ENCODE peak calls at places on chromosomes 12 and 14, in eight cellular contexts. One of them, this sample, is unnamed.

GRCh38 chr12:129550353-129550752 is 353.5 kb downstream of the TMEM132D start:
- DNase-seq in T1000: no peak
- DNase-seq in MG63: no peak
- DNase-seq in AG20443: no peak
- DNase-seq in stomach: peak
- DNase-seq in NCI-H1417 treated with DMSO at 0.1 percent for 48 hours: peak
- DNase-seq in stimulated activated CD8-positive, alpha-beta memory T cell treated with anti-CD3 and anti-CD28 coated beads, Interleukin-7, amount 100 ng/mL, for 24 hours: no peak
- DNase-seq in GM12891: no peak
- DNase-seq in this sample: no peak

GRCh38 chr14:103746706-103747105 is 31.1 kb downstream of the ZFYVE21 start:
- DNase-seq in T1000: no peak
- DNase-seq in MG63: peak
- DNase-seq in AG20443: peak
- DNase-seq in stomach: no peak
- DNase-seq in NCI-H1417 treated with DMSO at 0.1 percent for 48 hours: no peak
- DNase-seq in stimulated activated CD8-positive, alpha-beta memory T cell treated with anti-CD3 and anti-CD28 coated beads, Interleukin-7, amount 100 ng/mL, for 24 hours: no peak
- DNase-seq in GM12891: no peak
- DNase-seq in this sample: no peak

GRCh38 chr14:75437201-75438143 is 9.7 kb downstream of the JDP2 start:
- DNase-seq in T1000: no peak
- DNase-seq in MG63: no peak
- DNase-seq in AG20443: no peak
- DNase-seq in stomach: no peak
- DNase-seq in NCI-H1417 treated with DMSO at 0.1 percent for 48 hours: no peak
- DNase-seq in stimulated activated CD8-positive, alpha-beta memory T cell treated with anti-CD3 and anti-CD28 coated beads, Interleukin-7, amount 100 ng/mL, for 24 hours: no peak
- DNase-seq in GM12891: no peak
- DNase-seq in this sample: no peak

GRCh38 chr14:92495041-92495440 is 18.5 kb upstream of the RIN3 start:
- DNase-seq in T1000: no peak
- DNase-seq in MG63: no peak
- DNase-seq in AG20443: no peak
- DNase-seq in stomach: no peak
- DNase-seq in NCI-H1417 treated with DMSO at 0.1 percent for 48 hours: no peak
- DNase-seq in stimulated activated CD8-positive, alpha-beta memory T cell treated with anti-CD3 and anti-CD28 coated beads, Interleukin-7, amount 100 ng/mL, for 24 hours: no peak
- DNase-seq in GM12891: no peak
- DNase-seq in this sample: no peak

GRCh38 chr12:123250471-123251383 is 17.5 kb downstream of the MTRFR start:
- DNase-seq in T1000: no peak
- DNase-seq in MG63: no peak
- DNase-seq in AG20443: no peak
- DNase-seq in stomach: peak
- DNase-seq in NCI-H1417 treated with DMSO at 0.1 percent for 48 hours: no peak
- DNase-seq in stimulated activated CD8-positive, alpha-beta memory T cell treated with anti-CD3 and anti-CD28 coated beads, Interleukin-7, amount 100 ng/mL, for 24 hours: no peak
- DNase-seq in GM12891: no peak
- DNase-seq in this sample: no peak

GRCh38 chr14:93076755-93077154 is 39.0 kb downstream of the ITPK1 start:
- DNase-seq in T1000: no peak
- DNase-seq in MG63: no peak
- DNase-seq in AG20443: no peak
- DNase-seq in stomach: no peak
- DNase-seq in NCI-H1417 treated with DMSO at 0.1 percent for 48 hours: no peak
- DNase-seq in stimulated activated CD8-positive, alpha-beta memory T cell treated with anti-CD3 and anti-CD28 coated beads, Interleukin-7, amount 100 ng/mL, for 24 hours: no peak
- DNase-seq in GM12891: no peak
- DNase-seq in this sample: no peak

GRCh38 chr14:23984891-23985607 is 3.7 kb upstream of the DHRS4L2 start:
- DNase-seq in T1000: no peak
- DNase-seq in MG63: peak
- DNase-seq in AG20443: peak
- DNase-seq in stomach: peak
- DNase-seq in NCI-H1417 treated with DMSO at 0.1 percent for 48 hours: no peak
- DNase-seq in stimulated activated CD8-positive, alpha-beta memory T cell treated with anti-CD3 and anti-CD28 coated beads, Interleukin-7, amount 100 ng/mL, for 24 hours: no peak
- DNase-seq in GM12891: no peak
- DNase-seq in this sample: no peak

GRCh38 chr14:23409475-23409874 is 1.4 kb upstream of the MYH6 start:
- DNase-seq in T1000: no peak
- DNase-seq in MG63: no peak
- DNase-seq in AG20443: no peak
- DNase-seq in stomach: no peak
- DNase-seq in NCI-H1417 treated with DMSO at 0.1 percent for 48 hours: no peak
- DNase-seq in stimulated activated CD8-positive, alpha-beta memory T cell treated with anti-CD3 and anti-CD28 coated beads, Interleukin-7, amount 100 ng/mL, for 24 hours: no peak
- DNase-seq in GM12891: peak
- DNase-seq in this sample: no peak

GRCh38 chr12:52791271-52792184 is 4.4 kb downstream of the KRT3 start:
- DNase-seq in T1000: no peak
- DNase-seq in MG63: no peak
- DNase-seq in AG20443: no peak
- DNase-seq in stomach: no peak
- DNase-seq in NCI-H1417 treated with DMSO at 0.1 percent for 48 hours: no peak
- DNase-seq in stimulated activated CD8-positive, alpha-beta memory T cell treated with anti-CD3 and anti-CD28 coated beads, Interleukin-7, amount 100 ng/mL, for 24 hours: no peak
- DNase-seq in GM12891: no peak
- DNase-seq in this sample: no peak

GRCh38 chr12:94109154-94109553 is 39.2 kb upstream of the PLXNC1 start:
- DNase-seq in T1000: no peak
- DNase-seq in MG63: no peak
- DNase-seq in AG20443: peak
- DNase-seq in stomach: no peak
- DNase-seq in NCI-H1417 treated with DMSO at 0.1 percent for 48 hours: no peak
- DNase-seq in stimulated activated CD8-positive, alpha-beta memory T cell treated with anti-CD3 and anti-CD28 coated beads, Interleukin-7, amount 100 ng/mL, for 24 hours: no peak
- DNase-seq in GM12891: no peak
- DNase-seq in this sample: no peak

GRCh38 chr12:132954471-132955048 is 1.5 kb downstream of the ZNF605 start:
- DNase-seq in T1000: peak
- DNase-seq in MG63: no peak
- DNase-seq in AG20443: no peak
- DNase-seq in stomach: no peak
- DNase-seq in NCI-H1417 treated with DMSO at 0.1 percent for 48 hours: no peak
- DNase-seq in stimulated activated CD8-positive, alpha-beta memory T cell treated with anti-CD3 and anti-CD28 coated beads, Interleukin-7, amount 100 ng/mL, for 24 hours: no peak
- DNase-seq in GM12891: no peak
- DNase-seq in this sample: no peak

GRCh38 chr12:6605425-6606330 is 1.5 kb downstream of the CHD4 start:
- DNase-seq in T1000: no peak
- DNase-seq in MG63: peak
- DNase-seq in AG20443: peak
- DNase-seq in stomach: no peak
- DNase-seq in NCI-H1417 treated with DMSO at 0.1 percent for 48 hours: no peak
- DNase-seq in stimulated activated CD8-positive, alpha-beta memory T cell treated with anti-CD3 and anti-CD28 coated beads, Interleukin-7, amount 100 ng/mL, for 24 hours: no peak
- DNase-seq in GM12891: no peak
- DNase-seq in this sample: no peak

GRCh38 chr12:74906224-74906623 is 303.4 kb downstream of the KCNC2 start:
- DNase-seq in T1000: no peak
- DNase-seq in MG63: no peak
- DNase-seq in AG20443: no peak
- DNase-seq in stomach: no peak
- DNase-seq in NCI-H1417 treated with DMSO at 0.1 percent for 48 hours: no peak
- DNase-seq in stimulated activated CD8-positive, alpha-beta memory T cell treated with anti-CD3 and anti-CD28 coated beads, Interleukin-7, amount 100 ng/mL, for 24 hours: no peak
- DNase-seq in GM12891: no peak
- DNase-seq in this sample: no peak

GRCh38 chr14:63543826-63544320 is 696 bp upstream of the PPP2R5E start:
- DNase-seq in T1000: no peak
- DNase-seq in MG63: no peak
- DNase-seq in AG20443: no peak
- DNase-seq in stomach: no peak
- DNase-seq in NCI-H1417 treated with DMSO at 0.1 percent for 48 hours: no peak
- DNase-seq in stimulated activated CD8-positive, alpha-beta memory T cell treated with anti-CD3 and anti-CD28 coated beads, Interleukin-7, amount 100 ng/mL, for 24 hours: no peak
- DNase-seq in GM12891: no peak
- DNase-seq in this sample: no peak

GRCh38 chr14:33776871-33777270 is 174.0 kb downstream of the EGLN3 start:
- DNase-seq in T1000: no peak
- DNase-seq in MG63: no peak
- DNase-seq in AG20443: no peak
- DNase-seq in stomach: no peak
- DNase-seq in NCI-H1417 treated with DMSO at 0.1 percent for 48 hours: no peak
- DNase-seq in stimulated activated CD8-positive, alpha-beta memory T cell treated with anti-CD3 and anti-CD28 coated beads, Interleukin-7, amount 100 ng/mL, for 24 hours: no peak
- DNase-seq in GM12891: no peak
- DNase-seq in this sample: no peak

GRCh38 chr14:103155013-103155412 is 31.8 kb downstream of the TNFAIP2 start:
- DNase-seq in T1000: peak
- DNase-seq in MG63: peak
- DNase-seq in AG20443: peak
- DNase-seq in stomach: peak
- DNase-seq in NCI-H1417 treated with DMSO at 0.1 percent for 48 hours: no peak
- DNase-seq in stimulated activated CD8-positive, alpha-beta memory T cell treated with anti-CD3 and anti-CD28 coated beads, Interleukin-7, amount 100 ng/mL, for 24 hours: no peak
- DNase-seq in GM12891: no peak
- DNase-seq in this sample: no peak